ENCODE peak calls at places on chromosomes 7 and 10, in eight cellular contexts. I is endothelial cell; S is HT-29; Q is astrocyte of the cerebellum; G is AG04450; W is stimulated activated naive CD4-positive, alpha-beta T cell treated with Interleukin-2 at 50 U/mL for 16 hours; Y is activated CD8-positive, alpha-beta memory T cell treated with anti-CD3 and anti-CD28 coated beads, Interleukin-2, amount 50 U/mL, for 4 hours; D is NCI-H2029 treated with DMSO at 0.1 percent for 48 hours. K is an unnamed sample.

GRCh38 chr10:29702288-29703164 is 67.8 kb upstream of the SVIL start:
- DNase-seq in I (no peak), S (no peak), Q (no peak), G (no peak), W (no peak), Y (no peak), D (no peak), K (no peak)

GRCh38 chr7:27697861-27698430 is 35.3 kb upstream of the HIBADH start:
- DNase-seq in I (no peak), S (peak; percentile 50), Q (no peak), G (no peak), W (no peak), Y (no peak), D (no peak), K (peak; percentile 5)

GRCh38 chr10:42783181-42783549 is 570 bp downstream of the BMS1 start:
- DNase-seq in I (no peak), S (no peak), Q (peak; percentile 20), G (peak; percentile 7), W (no peak), Y (peak; percentile 31), D (peak; percentile 31), K (no peak)

GRCh38 chr10:3400368-3400767 is 227.8 kb upstream of the PITRM1 start:
- DNase-seq in I (no peak), S (no peak), Q (no peak), G (peak; percentile 8), W (no peak), Y (no peak), D (no peak), K (no peak)

GRCh38 chr10:113959383-113959760 is 84.3 kb upstream of the ADRB1 start:
- DNase-seq in I (no peak), S (peak; percentile 91), Q (no peak), G (no peak), W (no peak), Y (no peak), D (peak; percentile 31), K (no peak)

GRCh38 chr10:120424198-120424464 is 32.9 kb upstream of the PLPP4 start:
- DNase-seq in I (no peak), S (no peak), Q (no peak), G (no peak), W (no peak), Y (no peak), D (no peak), K (no peak)

GRCh38 chr7:7524121-7524520 is 11.6 kb downstream of the COL28A1 start:
- DNase-seq in I (no peak), S (no peak), Q (no peak), G (no peak), W (no peak), Y (no peak), D (no peak), K (no peak)

GRCh38 chr10:77560052-77560451 is 77.6 kb downstream of the KCNMA1 start:
- DNase-seq in I (no peak), S (no peak), Q (no peak), G (no peak), W (no peak), Y (no peak), D (no peak), K (no peak)

GRCh38 chr10:27865221-27865635 is 119.6 kb upstream of the MKX start:
- DNase-seq in I (no peak), S (peak; percentile 22), Q (no peak), G (no peak), W (no peak), Y (no peak), D (no peak), K (no peak)

GRCh38 chr10:85527610-85528317 is 838.8 kb downstream of the GRID1 start:
- DNase-seq in I (peak; percentile 10), S (no peak), Q (no peak), G (no peak), W (no peak), Y (no peak), D (no peak), K (no peak)

GRCh38 chr7:158263110-158263963 is 324.3 kb downstream of the PTPRN2 start:
- DNase-seq in I (no peak), S (no peak), Q (no peak), G (no peak), W (no peak), Y (no peak), D (no peak), K (no peak)

GRCh38 chr7:92973964-92974363 is 137.6 kb upstream of the CDK6 start:
- DNase-seq in I (no peak), S (no peak), Q (peak; percentile 56), G (no peak), W (no peak), Y (no peak), D (no peak), K (no peak)

GRCh38 chr7:124791426-124791825 is 25.8 kb upstream of the GPR37 start:
- DNase-seq in I (no peak), S (no peak), Q (no peak), G (no peak), W (no peak), Y (no peak), D (no peak), K (no peak)

GRCh38 chr10:132482090-132482489 is 55.5 kb upstream of the INPP5A start:
- DNase-seq in I (no peak), S (no peak), Q (peak; percentile 70), G (peak; percentile 85), W (no peak), Y (no peak), D (no peak), K (no peak)

GRCh38 chr10:119030421-119031250 is 1.1 kb downstream of the NANOS1 start:
- DNase-seq in I (peak; percentile 69), S (peak; percentile 71), Q (peak; percentile 13), G (no peak), W (peak; percentile 33), Y (peak; percentile 44), D (no peak), K (peak; percentile 69)

GRCh38 chr10:73816917-73817729 is 5.7 kb upstream of the NDST2 start:
- DNase-seq in I (no peak), S (no peak), Q (no peak), G (no peak), W (no peak), Y (no peak), D (no peak), K (no peak)

GRCh38 chr7:20594023-20594422 is 21.4 kb upstream of the ABCB5 start:
- DNase-seq in I (no peak), S (no peak), Q (no peak), G (no peak), W (no peak), Y (no peak), D (no peak), K (no peak)

K was measured in stimulated activated naive B cell treated with anti-CD40 and anti-IgM and Interleukin-4, amounts not matched to agents 10 μg/mL and 1 μg/mL and 100 μg/mL, for 72 hours.